ENCODE peak calls at places on chromosomes 12 and 14, in eight cellular contexts. L is heart left ventricle, W is transverse colon, R is ovary, M is HCT116, J is spleen, A is uterus, Q is HepG2. N is an unnamed sample. For H3K27me3, the result is how much of the 10 kb centered on the place peaks cover.

GRCh38 chr14:56816575-56817391 is 6.5 kb upstream of the OTX2 start:
- DNase-seq in L (no peak), W (no peak), R (no peak), M (no peak), J (no peak), A (no peak), Q (no peak), N (no peak)

GRCh38 chr12:66755727-66756395 is 77.0 kb upstream of the GRIP1 start:
- DNase-seq in L (no peak), W (no peak), R (no peak), M (no peak), J (no peak), A (no peak), Q (no peak), N (no peak)

GRCh38 chr14:68569970-68570409 is 222.9 kb downstream of the ZFP36L1 start:
- DNase-seq in L (no peak), W (no peak), R (peak), M (no peak), J (no peak), A (no peak), Q (peak), N (no peak)

GRCh38 chr12:30613119-30613830 is 82.4 kb downstream of the IPO8 start:
- DNase-seq in L (no peak), W (no peak), R (no peak), M (no peak), J (no peak), A (no peak), Q (peak), N (no peak)

GRCh38 chr14:27190286-27190685 is 592.5 kb upstream of the NOVA1 start:
- DNase-seq in L (no peak), W (no peak), R (no peak), M (no peak), J (no peak), A (no peak), Q (no peak), N (no peak)

GRCh38 chr12:72692338-72692737 is 420.2 kb downstream of the TRHDE start:
- DNase-seq in L (no peak), W (no peak), R (no peak), M (no peak), J (no peak), A (no peak), Q (no peak), N (no peak)

GRCh38 chr12:65324056-65324455 is 45.6 kb downstream of the MSRB3 start:
- DNase-seq in L (no peak), W (no peak), R (no peak), M (no peak), J (no peak), A (no peak), Q (no peak), N (no peak)

GRCh38 chr14:95288672-95289322 is 30.9 kb downstream of the CLMN start:
- DNase-seq in L (no peak), W (no peak), R (no peak), M (no peak), J (no peak), A (no peak), Q (no peak), N (no peak)

GRCh38 chr12:53336137-53336785 is at the start of gene SP7:
- DNase-seq in L (no peak), W (no peak), R (no peak), M (no peak), J (no peak), A (no peak), Q (no peak), N (no peak)

GRCh38 chr14:93073833-93074769 is 41.6 kb downstream of the ITPK1 start:
- DNase-seq in L (no peak), W (no peak), R (no peak), M (no peak), J (peak), A (no peak), Q (peak), N (no peak)

GRCh38 chr14:90704362-90705051 is 111.7 kb downstream of the TTC7B start:
- DNase-seq in L (no peak), W (no peak), R (no peak), M (no peak), J (no peak), A (no peak), Q (no peak), N (no peak)

GRCh38 chr14:56862843-56863242 is 52.6 kb upstream of the OTX2 start:
- DNase-seq in L (no peak), W (no peak), R (no peak), M (no peak), J (no peak), A (no peak), Q (no peak), N (no peak)

GRCh38 chr14:93915800-93916199 is 11.3 kb upstream of the FAM181A start:
- DNase-seq in L (no peak), W (no peak), R (no peak), M (no peak), J (no peak), A (no peak), Q (no peak), N (no peak)

GRCh38 chr12:104462931-104463339 is 6.2 kb downstream of the CHST11 start:
- DNase-seq in L (no peak), W (peak), R (no peak), M (no peak), J (no peak), A (no peak), Q (no peak), N (no peak)

GRCh38 chr14:72646861-72647528 is 246.9 kb downstream of the DPF3 start:
- DNase-seq in L (no peak), W (no peak), R (no peak), M (no peak), J (no peak), A (no peak), Q (no peak), N (no peak)

GRCh38 chr14:76772300-76773187 is 11.3 kb downstream of the VASH1 start:
- DNase-seq in L (peak), W (peak), R (peak), M (no peak), J (peak), A (peak), Q (no peak), N (no peak)

GRCh38 chr14:33052899-33053400 is 114.3 kb downstream of the NPAS3 start:
- DNase-seq in L (no peak), W (no peak), R (no peak), M (no peak), J (no peak), A (no peak), Q (no peak), N (no peak)

GRCh38 chr14:50003213-50004021 is 110.5 kb downstream of the ARF6 start:
- DNase-seq in L (peak), W (peak), R (peak), M (peak), J (peak), A (peak), Q (peak), N (peak)

GRCh38 chr12:9701380-9702154 is 31.3 kb downstream of the CLECL1 start:
- DNase-seq in L (no peak), W (no peak), R (no peak), M (no peak), J (no peak), A (no peak), Q (no peak), N (no peak)

GRCh38 chr14:95696741-95697140 is 10.5 kb downstream of the TCL1B start:
- DNase-seq in L (no peak), W (no peak), R (no peak), M (no peak), J (no peak), A (no peak), Q (no peak), N (no peak)

GRCh38 chr12:97061164-97061563 is 154.1 kb downstream of the NEDD1 start:
- DNase-seq in L (no peak), W (no peak), R (no peak), M (no peak), J (no peak), A (no peak), Q (no peak), N (no peak)

GRCh38 chr12:4591180-4591687 is 29.2 kb downstream of the DYRK4 start:
- DNase-seq in L (no peak), W (peak), R (no peak), M (no peak), J (no peak), A (no peak), Q (no peak), N (peak)

GRCh38 chr12:102429755-102430154 is 50.6 kb downstream of the IGF1 start:
- DNase-seq in L (peak), W (no peak), R (no peak), M (no peak), J (no peak), A (no peak), Q (no peak), N (no peak)

GRCh38 chr14:29354446-29354845 is 573.2 kb downstream of the PRKD1 start:
- DNase-seq in L (no peak), W (no peak), R (no peak), M (no peak), J (no peak), A (no peak), Q (no peak), N (no peak)

GRCh38 chr14:105485720-105486332 is 860 bp upstream of the CRIP1 start:
- DNase-seq in L (peak), W (no peak), R (no peak), M (no peak), J (no peak), A (no peak), Q (peak), N (no peak)

GRCh38 chr12:9796346-9796745 is 30.9 kb upstream of the KLRF1 start:
- DNase-seq in L (no peak), W (no peak), R (no peak), M (no peak), J (no peak), A (no peak), Q (no peak), N (no peak)

GRCh38 chr12:10075451-10075850 is 23.3 kb downstream of the CLEC1A start:
- DNase-seq in L (no peak), W (no peak), R (no peak), M (no peak), J (no peak), A (no peak), Q (no peak), N (no peak)

GRCh38 chr14:37546621-37547447 is 48.2 kb downstream of the FOXA1 start:
- DNase-seq in L (no peak), W (no peak), R (no peak), M (no peak), J (no peak), A (no peak), Q (peak), N (no peak)

GRCh38 chr14:104040539-104040938 is 45.0 kb upstream of the ASPG start:
- DNase-seq in L (no peak), W (no peak), R (no peak), M (no peak), J (no peak), A (no peak), Q (no peak), N (no peak)

GRCh38 chr12:125340791-125341190 is 275.6 kb downstream of the AACS start:
- DNase-seq in L (peak), W (peak), R (no peak), M (no peak), J (no peak), A (no peak), Q (peak), N (no peak)

GRCh38 chr12:53452159-53453077 is 516 bp downstream of the PCBP2 start:
- DNase-seq in L (peak), W (peak), R (peak), M (peak), J (peak), A (peak), Q (peak), N (peak)

GRCh38 chr12:18224745-18225144 is 36.6 kb upstream of the PIK3C2G start:
- DNase-seq in L (no peak), W (no peak), R (no peak), M (peak), J (no peak), A (no peak), Q (peak), N (no peak)

GRCh38 chr12:26795899-26796298 is 37.1 kb downstream of the ITPR2 start:
- DNase-seq in L (no peak), W (no peak), R (no peak), M (no peak), J (no peak), A (no peak), Q (no peak), N (no peak)

GRCh38 chr12:104710940-104711725 is 247.0 kb downstream of the SLC41A2 start:
- DNase-seq in L (no peak), W (no peak), R (no peak), M (no peak), J (no peak), A (no peak), Q (no peak), N (no peak)

GRCh38 chr12:16766736-16767135 is 160.8 kb upstream of the LMO3 start:
- DNase-seq in L (no peak), W (no peak), R (no peak), M (no peak), J (no peak), A (no peak), Q (no peak), N (no peak)

GRCh38 chr14:75877884-75878283 is 103.9 kb downstream of the TGFB3 start:
- DNase-seq in L (no peak), W (no peak), R (no peak), M (no peak), J (no peak), A (no peak), Q (no peak), N (no peak)

GRCh38 chr12:99553461-99553860 is 94.1 kb upstream of the GARIN6 start:
- DNase-seq in L (no peak), W (no peak), R (no peak), M (no peak), J (no peak), A (no peak), Q (no peak), N (no peak)

GRCh38 chr12:113002155-113002554 is 23.8 kb downstream of the OAS2 start:
- DNase-seq in L (no peak), W (no peak), R (no peak), M (peak), J (no peak), A (no peak), Q (peak), N (no peak)

DNA sequence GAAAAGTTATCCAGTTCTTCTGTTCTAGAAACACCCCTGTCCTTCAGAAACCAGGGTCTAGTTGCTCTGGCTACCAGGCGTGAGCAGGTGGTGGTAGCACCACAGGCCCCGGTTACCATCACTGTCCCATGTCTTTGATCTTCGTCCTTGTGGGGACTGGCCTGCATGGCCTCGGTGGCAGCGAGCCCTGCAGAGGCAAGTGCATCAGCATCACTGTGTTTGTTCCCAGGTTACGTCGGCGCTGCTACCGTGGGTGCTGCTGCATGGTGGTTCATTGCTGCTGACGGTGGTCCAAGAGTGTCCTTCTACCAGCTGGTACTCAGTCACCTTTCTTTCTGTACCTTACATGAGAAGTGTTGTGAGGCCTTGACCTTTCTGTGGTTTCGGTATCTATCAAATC is 58.9 kb downstream of the ANAPC7 start:
- DNase-seq in L (no peak), W (no peak), R (no peak), M (no peak), J (no peak), A (no peak), Q (no peak), N (no peak)
- TF ChIP-seq POLR2A in L (no peak), W (no peak), R (no peak), M (no peak), J (no peak), A (no peak), Q (no peak), N (no peak)

GRCh38 chr12:58804749-58805148 is 115.6 kb downstream of the LRIG3 start:
- DNase-seq in L (no peak), W (no peak), R (no peak), M (peak), J (no peak), A (no peak), Q (peak), N (no peak)
- TF ChIP-seq CTCF in L (no peak), W (no peak), R (no peak), M (no peak), J (no peak), A (no peak), Q (peak), N (no peak)

GRCh38 chr12:74719447-74719846 is 181.8 kb downstream of the ATXN7L3B start:
- DNase-seq in L (no peak), W (no peak), R (no peak), M (no peak), J (no peak), A (no peak), Q (no peak), N (no peak)
- H3K27me3 ChIP-seq in L (under half), W (under half), R (under half), M (under half), J (under half), A (under half), Q (under half), N (under half)

GRCh38 chr12:89353823-89354629 is 1.7 kb upstream of the DUSP6 start:
- DNase-seq in L (peak), W (peak), R (peak), M (peak), J (peak), A (peak), Q (peak), N (peak)
- TF ChIP-seq POLR2A in L (peak), W (peak), R (no peak), M (peak), J (no peak), A (no peak), Q (peak), N (peak)

GRCh38 chr12:2118061-2118460 is 65.3 kb downstream of the CACNA1C start:
- DNase-seq in L (no peak), W (no peak), R (no peak), M (no peak), J (peak), A (no peak), Q (no peak), N (no peak)
- TF ChIP-seq CTCF in L (no peak), W (no peak), R (no peak), M (no peak), J (no peak), A (no peak), Q (no peak), N (no peak)

N was measured in upper lobe of left lung.